ENCODE peak calls at places on chromosomes 2 and 18, in five cellular contexts. One of them, this sample, is unnamed.

GRCh38 chr2:228533156-228533555 is 351.7 kb upstream of the SPHKAP start:
- DNase-seq in IMR-90: no peak
- DNase-seq in suprapubic skin: no peak
- DNase-seq in gastrocnemius medialis: no peak
- DNase-seq in Peyer's patch: no peak
- DNase-seq in this sample: no peak

GRCh38 chr18:79876497-79876896 is 75.0 kb downstream of the SLC66A2 start:
- DNase-seq in suprapubic skin: peak; percentile 66
- DNase-seq in IMR-90: no peak
- DNase-seq in Peyer's patch: no peak
- DNase-seq in gastrocnemius medialis: no peak
- DNase-seq in this sample: peak; percentile 10

GRCh38 chr2:118882693-118883336 is 35.4 kb upstream of the EN1 start:
- DNase-seq in gastrocnemius medialis: peak; percentile 53
- DNase-seq in Peyer's patch: peak; percentile 65
- DNase-seq in IMR-90: peak; percentile 38
- DNase-seq in suprapubic skin: peak; percentile 76
- DNase-seq in this sample: peak; percentile 56

GRCh38 chr2:31987454-31987853 is 23.4 kb downstream of the MEMO1 start:
- DNase-seq in gastrocnemius medialis: no peak
- DNase-seq in Peyer's patch: no peak
- DNase-seq in IMR-90: peak; percentile 76
- DNase-seq in suprapubic skin: no peak
- DNase-seq in this sample: no peak

GRCh38 chr2:235534608-235535422 is 41.0 kb downstream of the AGAP1 start:
- DNase-seq in IMR-90: no peak
- DNase-seq in suprapubic skin: peak; percentile 39
- DNase-seq in Peyer's patch: peak; percentile 49
- DNase-seq in gastrocnemius medialis: no peak
- DNase-seq in this sample: no peak

GRCh38 chr2:14623241-14623640 is 9.3 kb upstream of the LRATD1 start:
- DNase-seq in IMR-90: no peak
- DNase-seq in Peyer's patch: no peak
- DNase-seq in gastrocnemius medialis: no peak
- DNase-seq in suprapubic skin: no peak
- DNase-seq in this sample: no peak

GRCh38 chr18:76983184-76983583 is 149.4 kb downstream of the MBP start:
- DNase-seq in gastrocnemius medialis: peak; percentile 73
- DNase-seq in suprapubic skin: peak; percentile 89
- DNase-seq in Peyer's patch: peak; percentile 94
- DNase-seq in IMR-90: peak; percentile 67
- DNase-seq in this sample: peak; percentile 66

GRCh38 chr18:24734058-24734457 is 273.6 kb downstream of the HRH4 start:
- DNase-seq in Peyer's patch: peak; percentile 53
- DNase-seq in gastrocnemius medialis: no peak
- DNase-seq in suprapubic skin: no peak
- DNase-seq in IMR-90: no peak
- DNase-seq in this sample: no peak

GRCh38 chr2:240858321-240858720 is 10.3 kb upstream of the AGXT start:
- DNase-seq in suprapubic skin: no peak
- DNase-seq in IMR-90: no peak
- DNase-seq in gastrocnemius medialis: no peak
- DNase-seq in Peyer's patch: no peak
- DNase-seq in this sample: no peak

GRCh38 chr2:189830510-189830909 is 46.3 kb downstream of the PMS1 start:
- DNase-seq in gastrocnemius medialis: no peak
- DNase-seq in IMR-90: no peak
- DNase-seq in suprapubic skin: no peak
- DNase-seq in Peyer's patch: no peak
- DNase-seq in this sample: no peak

GRCh38 chr2:263774-264492 is at the start of gene SH3YL1:
- DNase-seq in IMR-90: no peak
- DNase-seq in suprapubic skin: peak; percentile 77
- DNase-seq in gastrocnemius medialis: no peak
- DNase-seq in Peyer's patch: peak; percentile 93
- DNase-seq in this sample: no peak

GRCh38 chr2:101970901-101971300 is 20.9 kb upstream of the IL1R2 start:
- DNase-seq in IMR-90: no peak
- DNase-seq in suprapubic skin: no peak
- DNase-seq in Peyer's patch: no peak
- DNase-seq in gastrocnemius medialis: no peak
- DNase-seq in this sample: no peak

GRCh38 chr2:121382744-121383143 is 97.7 kb upstream of the TFCP2L1 start:
- DNase-seq in Peyer's patch: no peak
- DNase-seq in suprapubic skin: no peak
- DNase-seq in IMR-90: no peak
- DNase-seq in gastrocnemius medialis: no peak
- DNase-seq in this sample: no peak

GRCh38 chr2:15812187-15812830 is 128.0 kb upstream of the MYCN start:
- DNase-seq in gastrocnemius medialis: no peak
- DNase-seq in Peyer's patch: no peak
- DNase-seq in IMR-90: no peak
- DNase-seq in suprapubic skin: no peak
- DNase-seq in this sample: no peak

GRCh38 chr18:40417501-40417900 is 1537.5 kb upstream of the PIK3C3 start:
- DNase-seq in suprapubic skin: no peak
- DNase-seq in IMR-90: no peak
- DNase-seq in Peyer's patch: no peak
- DNase-seq in gastrocnemius medialis: no peak
- DNase-seq in this sample: no peak

GRCh38 chr18:63579643-63580042 is 7.5 kb upstream of the SERPINB13 start:
- DNase-seq in suprapubic skin: no peak
- DNase-seq in IMR-90: no peak
- DNase-seq in gastrocnemius medialis: no peak
- DNase-seq in Peyer's patch: no peak
- DNase-seq in this sample: no peak

GRCh38 chr2:216866515-216867095 is 6.7 kb upstream of the TNP1 start:
- DNase-seq in gastrocnemius medialis: no peak
- DNase-seq in IMR-90: no peak
- DNase-seq in suprapubic skin: no peak
- DNase-seq in Peyer's patch: no peak
- DNase-seq in this sample: no peak

GRCh38 chr2:56132138-56132537 is 51.7 kb upstream of the CCDC85A start:
- DNase-seq in Peyer's patch: no peak
- DNase-seq in suprapubic skin: no peak
- DNase-seq in IMR-90: peak; percentile 47
- DNase-seq in gastrocnemius medialis: no peak
- DNase-seq in this sample: no peak

GRCh38 chr18:22932885-22933205 is 283 bp upstream of the RBBP8 start:
- DNase-seq in IMR-90: no peak
- DNase-seq in suprapubic skin: no peak
- DNase-seq in Peyer's patch: no peak
- DNase-seq in gastrocnemius medialis: no peak
- DNase-seq in this sample: no peak

GRCh38 chr2:137910641-137911040 is 53.6 kb upstream of the HNMT start:
- DNase-seq in suprapubic skin: no peak
- DNase-seq in IMR-90: peak; percentile 20
- DNase-seq in gastrocnemius medialis: no peak
- DNase-seq in Peyer's patch: no peak
- DNase-seq in this sample: no peak

GRCh38 chr2:42951263-42951938 is 159.0 kb upstream of the HAAO start:
- DNase-seq in suprapubic skin: no peak
- DNase-seq in IMR-90: no peak
- DNase-seq in Peyer's patch: no peak
- DNase-seq in gastrocnemius medialis: peak; percentile 58
- DNase-seq in this sample: peak; percentile 20

GRCh38 chr2:42944744-42945415 is 152.5 kb upstream of the HAAO start:
- DNase-seq in suprapubic skin: no peak
- DNase-seq in Peyer's patch: no peak
- DNase-seq in gastrocnemius medialis: no peak
- DNase-seq in IMR-90: peak; percentile 57
- DNase-seq in this sample: no peak

GRCh38 chr2:42949125-42949524 is 156.7 kb upstream of the HAAO start:
- DNase-seq in Peyer's patch: no peak
- DNase-seq in gastrocnemius medialis: no peak
- DNase-seq in IMR-90: no peak
- DNase-seq in suprapubic skin: no peak
- DNase-seq in this sample: no peak

GRCh38 chr2:42942990-42943493 is 150.7 kb upstream of the HAAO start:
- DNase-seq in gastrocnemius medialis: no peak
- DNase-seq in Peyer's patch: no peak
- DNase-seq in suprapubic skin: no peak
- DNase-seq in IMR-90: no peak
- DNase-seq in this sample: no peak

GRCh38 chr2:42947809-42948595 is 155.6 kb upstream of the HAAO start:
- DNase-seq in gastrocnemius medialis: no peak
- DNase-seq in suprapubic skin: no peak
- DNase-seq in Peyer's patch: no peak
- DNase-seq in IMR-90: no peak
- DNase-seq in this sample: no peak
- TF ChIP-seq POLR2A in gastrocnemius medialis: no peak
- TF ChIP-seq POLR2A in suprapubic skin: no peak
- TF ChIP-seq POLR2A in Peyer's patch: no peak
- TF ChIP-seq POLR2A in IMR-90: no peak
- TF ChIP-seq POLR2A in this sample: no peak

DNA sequence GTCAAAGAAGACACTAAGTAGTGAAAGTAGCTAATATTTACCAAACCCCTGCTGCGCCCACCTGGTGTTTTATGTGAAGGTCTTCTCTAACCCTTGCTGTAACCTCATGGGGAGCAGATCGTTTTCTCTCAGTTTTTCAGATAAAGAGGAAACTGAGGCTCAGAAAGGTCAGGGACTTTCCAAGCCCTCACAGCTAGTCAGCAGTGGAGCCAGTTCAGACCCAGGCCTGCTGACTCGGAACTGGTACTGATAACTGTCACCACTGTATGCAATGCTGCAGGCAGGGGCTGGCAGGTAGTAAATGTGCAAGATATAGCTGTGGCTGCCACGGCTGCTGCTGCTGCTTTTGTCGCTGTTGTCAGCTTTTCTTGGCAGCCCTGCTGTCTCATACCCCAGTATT is 69.1 kb downstream of the LRRFIP1 start:
- DNase-seq in gastrocnemius medialis: peak; percentile 36
- DNase-seq in Peyer's patch: no peak
- DNase-seq in IMR-90: no peak
- DNase-seq in suprapubic skin: peak; percentile 48
- DNase-seq in this sample: no peak
- H3K27ac ChIP-seq in gastrocnemius medialis: peak overlapping the region; percentile 94
- H3K27ac ChIP-seq in Peyer's patch: peak overlapping the region; percentile 99
- H3K27ac ChIP-seq in IMR-90: peak overlapping the region; percentile 56
- H3K27ac ChIP-seq in suprapubic skin: peak overlapping the region; percentile 36
- H3K27ac ChIP-seq in this sample: no peak overlapping the region

DNA sequence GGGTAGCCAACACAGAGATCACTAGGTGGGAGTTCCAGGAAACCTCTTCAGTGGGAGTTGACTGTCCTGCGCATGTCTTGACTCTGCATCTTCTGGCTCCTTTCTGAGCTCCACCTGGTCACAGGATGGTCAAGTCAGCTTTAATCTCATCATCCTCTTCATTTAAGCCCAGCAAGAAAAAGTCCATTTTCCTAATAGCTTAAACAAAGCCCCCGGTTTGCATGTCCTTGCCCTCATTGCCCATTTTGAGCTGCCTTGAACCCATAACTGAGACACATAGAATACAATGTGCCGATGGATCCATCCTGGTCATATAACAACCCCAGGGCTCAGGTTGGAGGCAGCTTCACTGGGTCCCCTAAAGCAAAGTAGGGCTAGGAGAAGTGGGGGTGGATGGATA is 40.8 kb downstream of the SPATS2L start:
- DNase-seq in gastrocnemius medialis: no peak
- DNase-seq in Peyer's patch: no peak
- DNase-seq in suprapubic skin: no peak
- DNase-seq in IMR-90: no peak
- DNase-seq in this sample: no peak
- H3K4me1 ChIP-seq in gastrocnemius medialis: peaks cover 32% of the 10 kb centered on the region
- H3K4me1 ChIP-seq in Peyer's patch: no peaks in the 10 kb centered on the region
- H3K4me1 ChIP-seq in suprapubic skin: peaks cover 17% of the 10 kb centered on the region
- H3K4me1 ChIP-seq in IMR-90: peaks cover 16% of the 10 kb centered on the region
- H3K4me1 ChIP-seq in this sample: peaks cover 6% of the 10 kb centered on the region

GRCh38 chr18:3605562-3606443 is 155.8 kb downstream of the TGIF1 start:
- DNase-seq in Peyer's patch: no peak
- DNase-seq in gastrocnemius medialis: no peak
- DNase-seq in suprapubic skin: no peak
- DNase-seq in IMR-90: peak; percentile 62
- DNase-seq in this sample: no peak

GRCh38 chr18:3599861-3600260 is 149.9 kb downstream of the TGIF1 start:
- DNase-seq in Peyer's patch: no peak
- DNase-seq in IMR-90: no peak
- DNase-seq in gastrocnemius medialis: no peak
- DNase-seq in suprapubic skin: no peak
- DNase-seq in this sample: no peak

GRCh38 chr18:3604260-3604625 is 154.3 kb downstream of the TGIF1 start:
- DNase-seq in gastrocnemius medialis: no peak
- DNase-seq in suprapubic skin: no peak
- DNase-seq in Peyer's patch: no peak
- DNase-seq in IMR-90: no peak
- DNase-seq in this sample: no peak

GRCh38 chr18:3604626-3605408 is 154.8 kb downstream of the TGIF1 start:
- DNase-seq in suprapubic skin: no peak
- DNase-seq in gastrocnemius medialis: no peak
- DNase-seq in IMR-90: peak; percentile 98
- DNase-seq in Peyer's patch: no peak
- DNase-seq in this sample: no peak

DNA sequence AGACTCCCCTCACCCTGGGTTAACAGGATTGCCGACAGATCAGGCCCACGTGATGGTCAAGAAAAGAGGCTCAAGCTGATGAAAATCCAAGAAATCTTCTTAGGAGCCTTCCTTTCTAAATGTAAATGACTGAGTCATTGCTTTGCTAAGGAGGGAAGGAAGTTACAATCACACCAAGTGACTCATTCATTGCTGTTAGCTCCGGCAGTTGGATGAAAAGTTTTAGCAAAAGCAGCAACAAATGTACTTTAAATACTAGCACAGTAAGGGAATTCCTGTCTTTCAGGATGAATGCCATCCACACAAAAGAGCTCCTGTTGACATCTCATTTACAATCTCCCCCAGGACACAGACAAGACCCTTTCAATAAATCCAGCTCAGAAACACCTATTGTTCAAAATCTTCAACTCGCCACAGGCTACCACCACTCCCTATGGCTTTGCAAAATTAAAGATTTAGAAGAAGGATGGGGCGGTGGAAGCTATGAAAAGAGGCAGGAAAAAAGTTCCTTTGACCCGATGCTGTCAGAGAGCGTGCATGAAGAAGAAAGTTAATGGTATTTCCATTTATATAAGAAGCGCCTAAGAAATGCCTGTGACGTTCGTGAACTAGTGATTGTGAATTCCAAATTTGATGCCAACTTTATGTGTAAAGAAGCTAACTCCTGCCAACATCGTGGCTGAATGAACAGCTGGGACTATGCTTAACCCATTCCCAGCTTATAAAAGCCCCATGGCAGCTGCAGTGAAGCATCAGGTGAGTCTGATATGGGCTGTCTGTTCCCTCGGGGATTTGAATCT is 153.7 kb downstream of the TGIF1 start:
- DNase-seq in IMR-90: peak; percentile 99
- DNase-seq in gastrocnemius medialis: peak; percentile 47
- DNase-seq in suprapubic skin: no peak
- DNase-seq in Peyer's patch: peak; percentile 63
- DNase-seq in this sample: no peak
- TF ChIP-seq POLR2A in IMR-90: peak; percentile 92
- TF ChIP-seq POLR2A in gastrocnemius medialis: peak; percentile 21
- TF ChIP-seq POLR2A in suprapubic skin: no peak
- TF ChIP-seq POLR2A in Peyer's patch: peak; percentile 30
- TF ChIP-seq POLR2A in this sample: peak; percentile 23

DNA sequence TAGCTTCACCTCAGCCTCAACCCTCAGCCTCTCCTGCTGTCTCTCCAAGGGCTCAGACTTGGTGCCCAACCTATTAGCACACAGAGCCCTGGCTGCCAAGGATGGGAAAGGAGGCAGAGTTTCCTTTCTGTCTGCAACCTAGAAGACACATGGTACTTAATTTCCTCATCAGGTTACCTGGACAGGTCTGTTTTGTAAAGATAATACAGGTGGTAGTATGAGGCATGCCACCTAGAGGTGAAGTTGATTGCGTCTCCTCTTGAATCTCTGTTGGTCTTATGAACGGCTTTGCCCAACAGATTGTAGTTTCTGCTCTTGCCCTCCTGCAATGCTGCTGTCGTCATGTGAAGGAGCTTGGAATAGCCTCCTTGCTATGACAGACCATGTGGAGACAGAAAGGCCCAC is 44.5 kb upstream of the RMND5A start:
- DNase-seq in suprapubic skin: no peak
- DNase-seq in gastrocnemius medialis: no peak
- DNase-seq in IMR-90: no peak
- DNase-seq in Peyer's patch: no peak
- DNase-seq in this sample: no peak
- H3K27ac ChIP-seq in suprapubic skin: no peak overlapping the region
- H3K27ac ChIP-seq in gastrocnemius medialis: no peak overlapping the region
- H3K27ac ChIP-seq in IMR-90: no peak overlapping the region
- H3K27ac ChIP-seq in Peyer's patch: no peak overlapping the region
- H3K27ac ChIP-seq in this sample: no peak overlapping the region

This sample was measured in tibial nerve.